ENCODE peak calls at places on chromosomes 3 and 15, in seven cellular contexts. A is tibial nerve, M is right lobe of liver, D is stomach, E is heart left ventricle, I is uterus, B is body of pancreas. Q is an unnamed sample.

GRCh38 chr3:143482106-143483088 is 362.8 kb downstream of the CHST2 start:
- DNase-seq in A (no peak), M (no peak), D (peak; percentile 50), E (no peak), I (no peak), B (no peak), Q (no peak)

GRCh38 chr15:98647774-98648653 is at the start of gene IGF1R:
- DNase-seq in A (peak; percentile 72), M (peak; percentile 83), D (peak; percentile 89), E (peak; percentile 94), I (peak; percentile 92), B (peak; percentile 89), Q (peak; percentile 93)

GRCh38 chr15:56640549-56640948 is 92.8 kb downstream of the ZNF280D start:
- DNase-seq in A (no peak), M (no peak), D (no peak), E (no peak), I (no peak), B (no peak), Q (no peak)

GRCh38 chr15:89912674-89913396 is at the start of gene ARPIN:
- DNase-seq in A (no peak), M (peak; percentile 72), D (peak; percentile 65), E (peak; percentile 83), I (peak; percentile 54), B (peak; percentile 74), Q (peak; percentile 80)

GRCh38 chr3:168295027-168295426 is 199.3 kb upstream of the GOLIM4 start:
- DNase-seq in A (no peak), M (no peak), D (no peak), E (no peak), I (no peak), B (no peak), Q (no peak)

GRCh38 chr15:98420837-98421236 is 227.5 kb upstream of the IGF1R start:
- DNase-seq in A (no peak), M (no peak), D (no peak), E (peak; percentile 65), I (peak; percentile 47), B (no peak), Q (no peak)

GRCh38 chr15:71230303-71230702 is 115.0 kb downstream of the THSD4 start:
- DNase-seq in A (no peak), M (no peak), D (no peak), E (no peak), I (no peak), B (no peak), Q (no peak)

GRCh38 chr3:50978991-50979667 is 304.4 kb downstream of the DOCK3 start:
- DNase-seq in A (no peak), M (no peak), D (no peak), E (no peak), I (no peak), B (no peak), Q (no peak)

GRCh38 chr15:25810631-25811077 is 52.5 kb downstream of the ATP10A start:
- DNase-seq in A (no peak), M (no peak), D (no peak), E (no peak), I (no peak), B (no peak), Q (no peak)

GRCh38 chr15:71252036-71252898 is 137.0 kb downstream of the THSD4 start:
- DNase-seq in A (no peak), M (no peak), D (no peak), E (no peak), I (peak; percentile 48), B (no peak), Q (peak; percentile 68)

GRCh38 chr15:87145686-87146085 is 1066.0 kb downstream of the AGBL1 start:
- DNase-seq in A (no peak), M (no peak), D (no peak), E (no peak), I (no peak), B (no peak), Q (no peak)

GRCh38 chr15:85692873-85693272 is 101.9 kb downstream of the KLHL25 start:
- DNase-seq in A (no peak), M (no peak), D (peak; percentile 35), E (no peak), I (no peak), B (no peak), Q (peak; percentile 79)

GRCh38 chr3:26721047-26721446 is 98.5 kb downstream of the LRRC3B start:
- DNase-seq in A (no peak), M (no peak), D (no peak), E (no peak), I (no peak), B (no peak), Q (no peak)

GRCh38 chr3:12658593-12659058 is 5.3 kb downstream of the RAF1 start:
- DNase-seq in A (no peak), M (no peak), D (no peak), E (no peak), I (no peak), B (no peak), Q (no peak)

GRCh38 chr15:85019815-85020590 is 38.3 kb downstream of the PDE8A start:
- DNase-seq in A (no peak), M (no peak), D (no peak), E (no peak), I (no peak), B (no peak), Q (no peak)

GRCh38 chr3:138082085-138082991 is 33.1 kb downstream of the DZIP1L start:
- DNase-seq in A (no peak), M (no peak), D (peak; percentile 47), E (no peak), I (peak; percentile 44), B (no peak), Q (no peak)

GRCh38 chr3:193483988-193484539 is 70.6 kb downstream of the ATP13A4 start:
- DNase-seq in A (no peak), M (no peak), D (no peak), E (no peak), I (no peak), B (no peak), Q (no peak)

GRCh38 chr3:129004639-129005295 is 3.7 kb downstream of the EFCC1 start:
- DNase-seq in A (no peak), M (no peak), D (no peak), E (no peak), I (no peak), B (no peak), Q (no peak)

GRCh38 chr3:100289339-100289738 is 28.5 kb downstream of the TBC1D23 start:
- DNase-seq in A (no peak), M (no peak), D (no peak), E (no peak), I (no peak), B (no peak), Q (no peak)

GRCh38 chr3:195128255-195129071 is 142.5 kb downstream of the XXYLT1 start:
- DNase-seq in A (no peak), M (no peak), D (no peak), E (no peak), I (no peak), B (no peak), Q (no peak)

GRCh38 chr3:195133462-195133861 is 137.5 kb downstream of the XXYLT1 start:
- DNase-seq in A (no peak), M (no peak), D (no peak), E (no peak), I (peak; percentile 52), B (no peak), Q (peak; percentile 71)

GRCh38 chr3:195131149-195131548 is 139.8 kb downstream of the XXYLT1 start:
- DNase-seq in A (no peak), M (no peak), D (no peak), E (no peak), I (no peak), B (no peak), Q (no peak)

GRCh38 chr3:195129072-195129643 is 141.8 kb downstream of the XXYLT1 start:
- DNase-seq in A (no peak), M (no peak), D (no peak), E (no peak), I (no peak), B (no peak), Q (no peak)

GRCh38 chr3:195129644-195130492 is 141.1 kb downstream of the XXYLT1 start:
- DNase-seq in A (no peak), M (no peak), D (no peak), E (no peak), I (no peak), B (no peak), Q (peak; percentile 69)
- TF ChIP-seq POLR2A in A (no peak), M (no peak), D (no peak), E (no peak), I (no peak), B (no peak), Q (no peak)

GRCh38 chr3:4511491-4512251 is 18.5 kb downstream of the ITPR1 start:
- DNase-seq in A (no peak), M (no peak), D (no peak), E (no peak), I (no peak), B (no peak), Q (no peak)
- H3K27ac ChIP-seq in A (no peak overlapping the region), M (no peak overlapping the region), D (no peak overlapping the region), E (no peak overlapping the region), I (no peak overlapping the region), B (no peak overlapping the region), Q (no peak overlapping the region)

GRCh38 chr15:64017591-64018163 is 28.6 kb downstream of the DAPK2 start:
- DNase-seq in A (no peak), M (no peak), D (no peak), E (no peak), I (no peak), B (no peak), Q (no peak)
- TF ChIP-seq POLR2A in A (no peak), M (no peak), D (no peak), E (no peak), I (no peak), B (no peak), Q (no peak)

DNA sequence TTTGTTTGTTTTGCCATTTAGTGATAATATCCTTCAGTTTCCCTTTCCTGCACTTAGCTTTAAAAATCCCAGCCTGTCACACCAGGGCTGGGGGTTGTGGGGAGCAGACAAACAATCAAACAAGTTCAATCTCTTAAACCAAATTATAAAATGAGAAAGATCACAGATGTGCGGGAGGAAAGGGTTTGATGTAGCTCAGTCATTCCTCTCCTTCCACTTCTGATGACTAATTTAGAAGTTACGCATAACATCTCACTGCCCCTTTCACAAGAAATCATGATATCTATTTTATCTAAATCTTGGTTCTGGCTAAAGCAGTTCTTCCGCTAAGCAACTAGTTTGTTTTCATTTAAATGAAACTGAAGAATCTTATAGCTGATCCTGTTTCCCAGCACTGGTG is 34.1 kb upstream of the ATG7 start:
- DNase-seq in A (no peak), M (no peak), D (no peak), E (no peak), I (no peak), B (no peak), Q (no peak)
- H3K27ac ChIP-seq in A (peak overlapping the region; percentile 41), M (no peak overlapping the region), D (no peak overlapping the region), E (no peak overlapping the region), I (peak overlapping the region; percentile 61), B (no peak overlapping the region), Q (no peak overlapping the region)

Q was measured in Peyer's patch.